ENCODE peak calls at places on chromosomes 5 and 9, in five cellular contexts. One of them, this sample, is unnamed. For H3K4me1, the result is how much of the 10 kb centered on the place peaks cover.

GRCh38 chr5:120599576-120599975 is 135.5 kb downstream of the PRR16 start:
- DNase-seq in uterus: no peak
- DNase-seq in IMR-90: peak
- DNase-seq in A549: no peak
- DNase-seq in GM12878: no peak
- DNase-seq in this sample: no peak

GRCh38 chr5:163350083-163350482 is 87.3 kb upstream of the CCNG1 start:
- DNase-seq in uterus: no peak
- DNase-seq in IMR-90: no peak
- DNase-seq in A549: peak
- DNase-seq in GM12878: no peak
- DNase-seq in this sample: no peak

GRCh38 chr5:128212206-128212788 is 128.7 kb downstream of the SLC12A2 start:
- DNase-seq in uterus: no peak
- DNase-seq in IMR-90: no peak
- DNase-seq in A549: no peak
- DNase-seq in GM12878: no peak
- DNase-seq in this sample: no peak

GRCh38 chr5:163574477-163575440 is 69.3 kb downstream of the MAT2B start:
- DNase-seq in uterus: no peak
- DNase-seq in IMR-90: no peak
- DNase-seq in A549: no peak
- DNase-seq in GM12878: no peak
- DNase-seq in this sample: no peak

GRCh38 chr5:178683758-178684157 is 46.7 kb downstream of the ZNF354A start:
- DNase-seq in uterus: no peak
- DNase-seq in IMR-90: no peak
- DNase-seq in A549: no peak
- DNase-seq in GM12878: no peak
- DNase-seq in this sample: no peak

GRCh38 chr9:28378236-28378635 is 805.0 kb upstream of the C9orf72 start:
- DNase-seq in uterus: no peak
- DNase-seq in IMR-90: no peak
- DNase-seq in A549: no peak
- DNase-seq in GM12878: no peak
- DNase-seq in this sample: no peak

GRCh38 chr5:181098642-181099452 is 32.1 kb downstream of the OR2V1 start:
- DNase-seq in uterus: no peak
- DNase-seq in IMR-90: no peak
- DNase-seq in A549: peak
- DNase-seq in GM12878: no peak
- DNase-seq in this sample: no peak

GRCh38 chr9:38087934-38088925 is 19.2 kb upstream of the SHB start:
- DNase-seq in uterus: peak
- DNase-seq in IMR-90: peak
- DNase-seq in A549: peak
- DNase-seq in GM12878: no peak
- DNase-seq in this sample: peak

GRCh38 chr9:135492886-135493669 is 7.4 kb upstream of the MRPS2 start:
- DNase-seq in uterus: no peak
- DNase-seq in IMR-90: no peak
- DNase-seq in A549: no peak
- DNase-seq in GM12878: no peak
- DNase-seq in this sample: no peak

GRCh38 chr5:143054480-143054941 is 284.3 kb downstream of the ARHGAP26 start:
- DNase-seq in uterus: no peak
- DNase-seq in IMR-90: peak
- DNase-seq in A549: no peak
- DNase-seq in GM12878: peak
- DNase-seq in this sample: no peak

GRCh38 chr5:73821003-73821402 is 195.0 kb downstream of the ARHGEF28 start:
- DNase-seq in uterus: no peak
- DNase-seq in IMR-90: no peak
- DNase-seq in A549: no peak
- DNase-seq in GM12878: no peak
- DNase-seq in this sample: no peak

GRCh38 chr5:14351086-14351661 is 208.0 kb downstream of the TRIO start:
- DNase-seq in uterus: no peak
- DNase-seq in IMR-90: no peak
- DNase-seq in A549: no peak
- DNase-seq in GM12878: no peak
- DNase-seq in this sample: no peak

GRCh38 chr5:37900692-37901091 is 60.9 kb upstream of the GDNF start:
- DNase-seq in uterus: peak
- DNase-seq in IMR-90: peak
- DNase-seq in A549: peak
- DNase-seq in GM12878: no peak
- DNase-seq in this sample: no peak

GRCh38 chr9:97934321-97935115 is 3.5 kb downstream of the HEMGN start:
- DNase-seq in uterus: no peak
- DNase-seq in IMR-90: no peak
- DNase-seq in A549: no peak
- DNase-seq in GM12878: no peak
- DNase-seq in this sample: no peak

GRCh38 chr5:156479864-156480263 is 152.9 kb downstream of the SGCD start:
- DNase-seq in uterus: no peak
- DNase-seq in IMR-90: peak
- DNase-seq in A549: peak
- DNase-seq in GM12878: no peak
- DNase-seq in this sample: no peak

GRCh38 chr5:31993182-31993961 is 180.7 kb downstream of the GOLPH3 start:
- DNase-seq in uterus: no peak
- DNase-seq in IMR-90: peak
- DNase-seq in A549: no peak
- DNase-seq in GM12878: no peak
- DNase-seq in this sample: no peak

GRCh38 chr9:125829743-125830142 is 82.6 kb downstream of the PBX3 start:
- DNase-seq in uterus: no peak
- DNase-seq in IMR-90: peak
- DNase-seq in A549: no peak
- DNase-seq in GM12878: peak
- DNase-seq in this sample: no peak

GRCh38 chr5:79020861-79021561 is 35.9 kb upstream of the ARSB start:
- DNase-seq in uterus: peak
- DNase-seq in IMR-90: peak
- DNase-seq in A549: peak
- DNase-seq in GM12878: no peak
- DNase-seq in this sample: no peak

GRCh38 chr9:35195683-35196082 is 33.9 kb downstream of the UNC13B start:
- DNase-seq in uterus: no peak
- DNase-seq in IMR-90: peak
- DNase-seq in A549: no peak
- DNase-seq in GM12878: no peak
- DNase-seq in this sample: no peak

GRCh38 chr9:91536211-91536691 is 112.6 kb upstream of the NFIL3 start:
- DNase-seq in uterus: no peak
- DNase-seq in IMR-90: peak
- DNase-seq in A549: peak
- DNase-seq in GM12878: no peak
- DNase-seq in this sample: no peak

GRCh38 chr5:2780421-2781171 is 29.1 kb upstream of the IRX2 start:
- DNase-seq in uterus: no peak
- DNase-seq in IMR-90: no peak
- DNase-seq in A549: no peak
- DNase-seq in GM12878: no peak
- DNase-seq in this sample: no peak

GRCh38 chr9:129627556-129628492 is 1.9 kb downstream of the NTMT1 start:
- DNase-seq in uterus: no peak
- DNase-seq in IMR-90: no peak
- DNase-seq in A549: no peak
- DNase-seq in GM12878: no peak
- DNase-seq in this sample: no peak

GRCh38 chr5:5687113-5687512 is 264.6 kb downstream of the ICE1 start:
- DNase-seq in uterus: no peak
- DNase-seq in IMR-90: no peak
- DNase-seq in A549: no peak
- DNase-seq in GM12878: no peak
- DNase-seq in this sample: no peak

GRCh38 chr5:112930082-112930344 is 8.0 kb upstream of the REEP5 start:
- DNase-seq in uterus: no peak
- DNase-seq in IMR-90: no peak
- DNase-seq in A549: no peak
- DNase-seq in GM12878: peak
- DNase-seq in this sample: no peak

GRCh38 chr9:95023217-95024003 is 294.1 kb downstream of the FANCC start:
- DNase-seq in uterus: no peak
- DNase-seq in IMR-90: peak
- DNase-seq in A549: peak
- DNase-seq in GM12878: no peak
- DNase-seq in this sample: no peak
- TF ChIP-seq POLR2A in uterus: no peak
- TF ChIP-seq POLR2A in IMR-90: no peak
- TF ChIP-seq POLR2A in A549: no peak
- TF ChIP-seq POLR2A in GM12878: no peak
- TF ChIP-seq POLR2A in this sample: no peak

GRCh38 chr5:62502456-62503101 is 76.0 kb upstream of the LRRC70 start:
- DNase-seq in uterus: no peak
- DNase-seq in IMR-90: no peak
- DNase-seq in A549: no peak
- DNase-seq in GM12878: no peak
- DNase-seq in this sample: no peak
- H3K4me3 ChIP-seq in uterus: no peak
- H3K4me3 ChIP-seq in IMR-90: no peak
- H3K4me3 ChIP-seq in A549: no peak
- H3K4me3 ChIP-seq in GM12878: no peak
- H3K4me3 ChIP-seq in this sample: no peak

GRCh38 chr5:60677831-60678664 is 21.9 kb downstream of the DEPDC1B start:
- DNase-seq in uterus: no peak
- DNase-seq in IMR-90: peak
- DNase-seq in A549: peak
- DNase-seq in GM12878: peak
- DNase-seq in this sample: no peak
- H3K4me1 ChIP-seq in uterus: under half
- H3K4me1 ChIP-seq in IMR-90: under half
- H3K4me1 ChIP-seq in A549: under half
- H3K4me1 ChIP-seq in GM12878: under half
- H3K4me1 ChIP-seq in this sample: under half

GRCh38 chr9:137130176-137130755 is 8.7 kb upstream of the GRIN1 start:
- DNase-seq in uterus: no peak
- DNase-seq in IMR-90: no peak
- DNase-seq in A549: no peak
- DNase-seq in GM12878: no peak
- DNase-seq in this sample: no peak

GRCh38 chr9:137129089-137129455 is 9.9 kb upstream of the GRIN1 start:
- DNase-seq in uterus: no peak
- DNase-seq in IMR-90: peak
- DNase-seq in A549: peak
- DNase-seq in GM12878: no peak
- DNase-seq in this sample: no peak

GRCh38 chr9:137128158-137129088 is 10.5 kb upstream of the GRIN1 start:
- DNase-seq in uterus: no peak
- DNase-seq in IMR-90: no peak
- DNase-seq in A549: no peak
- DNase-seq in GM12878: no peak
- DNase-seq in this sample: no peak

GRCh38 chr9:137127301-137128157 is 11.4 kb upstream of the GRIN1 start:
- DNase-seq in uterus: no peak
- DNase-seq in IMR-90: no peak
- DNase-seq in A549: peak
- DNase-seq in GM12878: no peak
- DNase-seq in this sample: no peak

GRCh38 chr9:137129456-137130175 is 9.3 kb upstream of the GRIN1 start:
- DNase-seq in uterus: peak
- DNase-seq in IMR-90: peak
- DNase-seq in A549: peak
- DNase-seq in GM12878: peak
- DNase-seq in this sample: no peak
- TF ChIP-seq POLR2A in uterus: no peak
- TF ChIP-seq POLR2A in IMR-90: no peak
- TF ChIP-seq POLR2A in A549: peak
- TF ChIP-seq POLR2A in GM12878: peak
- TF ChIP-seq POLR2A in this sample: no peak

DNA sequence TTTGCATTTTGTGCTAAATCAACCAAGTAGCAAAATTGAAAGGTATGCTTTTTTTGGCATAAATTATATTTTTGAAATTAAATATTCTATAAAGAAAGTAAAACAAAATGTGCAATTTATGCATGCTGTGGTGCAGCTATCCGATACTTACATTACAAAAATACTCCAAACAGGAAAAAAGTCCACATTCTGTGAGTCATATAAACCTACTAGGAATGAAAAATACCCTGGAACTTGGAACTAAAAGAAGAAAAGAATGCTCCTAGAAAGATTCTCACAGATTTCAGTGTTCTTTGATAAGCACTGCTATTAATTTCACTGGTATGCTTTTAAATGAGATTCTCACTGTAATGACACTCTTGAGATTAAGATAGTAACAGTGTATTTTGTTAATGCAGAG is 92.6 kb downstream of the OSMR start:
- DNase-seq in uterus: no peak
- DNase-seq in IMR-90: peak
- DNase-seq in A549: no peak
- DNase-seq in GM12878: no peak
- DNase-seq in this sample: no peak
- H3K4me3 ChIP-seq in uterus: no peak
- H3K4me3 ChIP-seq in IMR-90: no peak
- H3K4me3 ChIP-seq in A549: no peak
- H3K4me3 ChIP-seq in GM12878: no peak
- H3K4me3 ChIP-seq in this sample: no peak

This sample was measured in vagina.